ENCODE peak calls at places on chromosome 17, in eight cellular contexts. I is activated gamma-delta T cell, N is GM23248, E is NCI-H460, S is GM03348, D is EL, X is sciatic nerve, F is type B pancreatic cell. B is an unnamed sample.

GRCh38 chr17:40564883-40565744 is at the start of gene CCR7:
- DNase-seq in I (peak), S (no peak), E (no peak), D (no peak), X (no peak), F (peak), N (no peak), B (peak)

GRCh38 chr17:43779145-43780125 is 658 bp upstream of the DUSP3 start:
- DNase-seq in X (no peak), I (no peak), D (peak), E (no peak), F (no peak), S (peak), N (no peak), B (no peak)

GRCh38 chr17:74454197-74455024 is 12.0 kb upstream of the CD300A start:
- DNase-seq in S (no peak), N (peak), D (no peak), F (peak), E (no peak), X (peak), I (no peak), B (peak)

GRCh38 chr17:64095144-64095882 is 34.6 kb downstream of the ERN1 start:
- DNase-seq in N (no peak), X (no peak), S (no peak), E (no peak), D (no peak), F (no peak), I (no peak), B (no peak)

GRCh38 chr17:41008811-41009210 is at the start of gene KRTAP3-1:
- DNase-seq in E (no peak), X (no peak), S (no peak), I (no peak), F (no peak), N (no peak), D (no peak), B (peak)

GRCh38 chr17:73772107-73772705 is 128.0 kb upstream of the SDK2 start:
- DNase-seq in N (no peak), S (no peak), X (no peak), E (no peak), F (no peak), I (no peak), D (no peak), B (no peak)

GRCh38 chr17:55278173-55278748 is 13.5 kb downstream of the HLF start:
- DNase-seq in F (no peak), E (no peak), S (no peak), N (no peak), D (no peak), X (no peak), I (no peak), B (no peak)

GRCh38 chr17:11589706-11590105 is 8.6 kb upstream of the DNAH9 start:
- DNase-seq in E (no peak), N (no peak), X (no peak), I (no peak), F (no peak), S (no peak), D (no peak), B (no peak)

GRCh38 chr17:45302649-45303173 is 14.1 kb downstream of the MAP3K14 start:
- DNase-seq in N (peak), S (peak), D (peak), X (no peak), I (no peak), F (no peak), E (no peak), B (no peak)

GRCh38 chr17:45273551-45273957 is 11.7 kb upstream of the SPATA32 start:
- DNase-seq in E (no peak), I (no peak), D (no peak), S (no peak), F (no peak), X (no peak), N (peak), B (no peak)

GRCh38 chr17:29575511-29576213 is 7.2 kb downstream of the TP53I13 start:
- DNase-seq in D (no peak), X (no peak), N (no peak), I (no peak), S (no peak), E (no peak), F (peak), B (peak)

GRCh38 chr17:2782030-2782429 is 14.2 kb upstream of the RAP1GAP2 start:
- DNase-seq in D (peak), S (no peak), N (peak), F (no peak), X (no peak), I (no peak), E (no peak), B (peak)

GRCh38 chr17:1153795-1154546 is 25.8 kb downstream of the ABR start:
- DNase-seq in N (peak), I (no peak), E (peak), S (peak), X (peak), D (peak), F (no peak), B (peak)